ENCODE peak calls at places on chromosomes 1 and 21, in ten cellular contexts. One of them, this sample, is unnamed.

GRCh38 chr1:32989160-32989894 is 24.7 kb upstream of the RNF19B start:
- DNase-seq in GM03348: peak
- DNase-seq in GM20000: no peak
- DNase-seq in colonic mucosa: peak
- DNase-seq in stimulated activated CD4-positive, alpha-beta T cell treated with anti-CD3 and anti-CD28 coated beads, Interleukin-15, amount 100 ng/mL, for 24 hours: peak
- DNase-seq in GDM1: peak
- DNase-seq in stimulated activated naive B cell treated with anti-CD40 and anti-IgM and Interleukin-4, amounts not matched to agents 10 μg/mL and 1 μg/mL and 100 μg/mL, for 72 hours: peak
- DNase-seq in amniotic stem cell: peak
- DNase-seq in HL-60: peak
- DNase-seq in stimulated activated CD8-positive, alpha-beta memory T cell treated with anti-CD3 and anti-CD28 coated beads, Interleukin-4, amount 100 ng/mL, for 1 hour: no peak
- DNase-seq in this sample: peak

GRCh38 chr1:241972703-241973375 is 15.3 kb downstream of the BECN2 start:
- DNase-seq in stimulated activated CD4-positive, alpha-beta T cell treated with anti-CD3 and anti-CD28 coated beads, Interleukin-15, amount 100 ng/mL, for 24 hours: no peak
- DNase-seq in colonic mucosa: no peak
- DNase-seq in stimulated activated CD8-positive, alpha-beta memory T cell treated with anti-CD3 and anti-CD28 coated beads, Interleukin-4, amount 100 ng/mL, for 1 hour: no peak
- DNase-seq in GM03348: peak
- DNase-seq in stimulated activated naive B cell treated with anti-CD40 and anti-IgM and Interleukin-4, amounts not matched to agents 10 μg/mL and 1 μg/mL and 100 μg/mL, for 72 hours: no peak
- DNase-seq in GDM1: no peak
- DNase-seq in amniotic stem cell: no peak
- DNase-seq in GM20000: no peak
- DNase-seq in HL-60: no peak
- DNase-seq in this sample: no peak

GRCh38 chr1:235009074-235009473 is 119.6 kb downstream of the TOMM20 start:
- DNase-seq in GDM1: no peak
- DNase-seq in stimulated activated CD8-positive, alpha-beta memory T cell treated with anti-CD3 and anti-CD28 coated beads, Interleukin-4, amount 100 ng/mL, for 1 hour: no peak
- DNase-seq in amniotic stem cell: no peak
- DNase-seq in GM03348: no peak
- DNase-seq in stimulated activated CD4-positive, alpha-beta T cell treated with anti-CD3 and anti-CD28 coated beads, Interleukin-15, amount 100 ng/mL, for 24 hours: no peak
- DNase-seq in stimulated activated naive B cell treated with anti-CD40 and anti-IgM and Interleukin-4, amounts not matched to agents 10 μg/mL and 1 μg/mL and 100 μg/mL, for 72 hours: no peak
- DNase-seq in colonic mucosa: no peak
- DNase-seq in GM20000: no peak
- DNase-seq in HL-60: no peak
- DNase-seq in this sample: no peak

GRCh38 chr1:168134132-168135041 is 2.3 kb downstream of the GPR161 start:
- DNase-seq in GM03348: no peak
- DNase-seq in stimulated activated CD8-positive, alpha-beta memory T cell treated with anti-CD3 and anti-CD28 coated beads, Interleukin-4, amount 100 ng/mL, for 1 hour: no peak
- DNase-seq in HL-60: no peak
- DNase-seq in colonic mucosa: no peak
- DNase-seq in amniotic stem cell: no peak
- DNase-seq in GM20000: no peak
- DNase-seq in stimulated activated naive B cell treated with anti-CD40 and anti-IgM and Interleukin-4, amounts not matched to agents 10 μg/mL and 1 μg/mL and 100 μg/mL, for 72 hours: no peak
- DNase-seq in GDM1: no peak
- DNase-seq in stimulated activated CD4-positive, alpha-beta T cell treated with anti-CD3 and anti-CD28 coated beads, Interleukin-15, amount 100 ng/mL, for 24 hours: no peak
- DNase-seq in this sample: no peak

GRCh38 chr1:230982698-230983097 is 3.8 kb downstream of the ARV1 start:
- DNase-seq in colonic mucosa: no peak
- DNase-seq in HL-60: no peak
- DNase-seq in stimulated activated CD8-positive, alpha-beta memory T cell treated with anti-CD3 and anti-CD28 coated beads, Interleukin-4, amount 100 ng/mL, for 1 hour: no peak
- DNase-seq in GDM1: no peak
- DNase-seq in stimulated activated CD4-positive, alpha-beta T cell treated with anti-CD3 and anti-CD28 coated beads, Interleukin-15, amount 100 ng/mL, for 24 hours: no peak
- DNase-seq in GM20000: no peak
- DNase-seq in amniotic stem cell: no peak
- DNase-seq in GM03348: peak
- DNase-seq in stimulated activated naive B cell treated with anti-CD40 and anti-IgM and Interleukin-4, amounts not matched to agents 10 μg/mL and 1 μg/mL and 100 μg/mL, for 72 hours: no peak
- DNase-seq in this sample: no peak

GRCh38 chr1:94527447-94528031 is 14.0 kb downstream of the F3 start:
- DNase-seq in stimulated activated naive B cell treated with anti-CD40 and anti-IgM and Interleukin-4, amounts not matched to agents 10 μg/mL and 1 μg/mL and 100 μg/mL, for 72 hours: no peak
- DNase-seq in HL-60: no peak
- DNase-seq in stimulated activated CD8-positive, alpha-beta memory T cell treated with anti-CD3 and anti-CD28 coated beads, Interleukin-4, amount 100 ng/mL, for 1 hour: no peak
- DNase-seq in amniotic stem cell: no peak
- DNase-seq in stimulated activated CD4-positive, alpha-beta T cell treated with anti-CD3 and anti-CD28 coated beads, Interleukin-15, amount 100 ng/mL, for 24 hours: no peak
- DNase-seq in GM20000: no peak
- DNase-seq in GM03348: peak
- DNase-seq in colonic mucosa: no peak
- DNase-seq in GDM1: no peak
- DNase-seq in this sample: no peak

GRCh38 chr1:229620876-229621275 is 5.0 kb downstream of the TAF5L start:
- DNase-seq in stimulated activated naive B cell treated with anti-CD40 and anti-IgM and Interleukin-4, amounts not matched to agents 10 μg/mL and 1 μg/mL and 100 μg/mL, for 72 hours: no peak
- DNase-seq in stimulated activated CD4-positive, alpha-beta T cell treated with anti-CD3 and anti-CD28 coated beads, Interleukin-15, amount 100 ng/mL, for 24 hours: no peak
- DNase-seq in HL-60: peak
- DNase-seq in colonic mucosa: no peak
- DNase-seq in GM20000: no peak
- DNase-seq in GDM1: no peak
- DNase-seq in amniotic stem cell: no peak
- DNase-seq in stimulated activated CD8-positive, alpha-beta memory T cell treated with anti-CD3 and anti-CD28 coated beads, Interleukin-4, amount 100 ng/mL, for 1 hour: no peak
- DNase-seq in GM03348: peak
- DNase-seq in this sample: no peak

GRCh38 chr1:91804546-91805023 is 81.4 kb downstream of the TGFBR3 start:
- DNase-seq in stimulated activated naive B cell treated with anti-CD40 and anti-IgM and Interleukin-4, amounts not matched to agents 10 μg/mL and 1 μg/mL and 100 μg/mL, for 72 hours: no peak
- DNase-seq in GDM1: no peak
- DNase-seq in colonic mucosa: no peak
- DNase-seq in stimulated activated CD8-positive, alpha-beta memory T cell treated with anti-CD3 and anti-CD28 coated beads, Interleukin-4, amount 100 ng/mL, for 1 hour: peak
- DNase-seq in HL-60: no peak
- DNase-seq in amniotic stem cell: no peak
- DNase-seq in GM03348: no peak
- DNase-seq in stimulated activated CD4-positive, alpha-beta T cell treated with anti-CD3 and anti-CD28 coated beads, Interleukin-15, amount 100 ng/mL, for 24 hours: peak
- DNase-seq in GM20000: no peak
- DNase-seq in this sample: no peak

GRCh38 chr21:36344931-36345330 is 24.9 kb downstream of the MORC3 start:
- DNase-seq in HL-60: no peak
- DNase-seq in stimulated activated naive B cell treated with anti-CD40 and anti-IgM and Interleukin-4, amounts not matched to agents 10 μg/mL and 1 μg/mL and 100 μg/mL, for 72 hours: no peak
- DNase-seq in stimulated activated CD8-positive, alpha-beta memory T cell treated with anti-CD3 and anti-CD28 coated beads, Interleukin-4, amount 100 ng/mL, for 1 hour: no peak
- DNase-seq in stimulated activated CD4-positive, alpha-beta T cell treated with anti-CD3 and anti-CD28 coated beads, Interleukin-15, amount 100 ng/mL, for 24 hours: no peak
- DNase-seq in amniotic stem cell: no peak
- DNase-seq in GM20000: no peak
- DNase-seq in colonic mucosa: no peak
- DNase-seq in GM03348: no peak
- DNase-seq in GDM1: no peak
- DNase-seq in this sample: no peak

GRCh38 chr1:50279622-50280320 is 143.5 kb downstream of the DMRTA2 start:
- DNase-seq in amniotic stem cell: no peak
- DNase-seq in stimulated activated CD4-positive, alpha-beta T cell treated with anti-CD3 and anti-CD28 coated beads, Interleukin-15, amount 100 ng/mL, for 24 hours: no peak
- DNase-seq in stimulated activated CD8-positive, alpha-beta memory T cell treated with anti-CD3 and anti-CD28 coated beads, Interleukin-4, amount 100 ng/mL, for 1 hour: no peak
- DNase-seq in HL-60: no peak
- DNase-seq in colonic mucosa: no peak
- DNase-seq in stimulated activated naive B cell treated with anti-CD40 and anti-IgM and Interleukin-4, amounts not matched to agents 10 μg/mL and 1 μg/mL and 100 μg/mL, for 72 hours: no peak
- DNase-seq in GM20000: no peak
- DNase-seq in GDM1: no peak
- DNase-seq in GM03348: no peak
- DNase-seq in this sample: peak

GRCh38 chr1:212158912-212159796 is 123.6 kb downstream of the DTL start:
- DNase-seq in HL-60: no peak
- DNase-seq in GM20000: peak
- DNase-seq in GDM1: no peak
- DNase-seq in GM03348: no peak
- DNase-seq in stimulated activated naive B cell treated with anti-CD40 and anti-IgM and Interleukin-4, amounts not matched to agents 10 μg/mL and 1 μg/mL and 100 μg/mL, for 72 hours: no peak
- DNase-seq in amniotic stem cell: no peak
- DNase-seq in colonic mucosa: no peak
- DNase-seq in stimulated activated CD4-positive, alpha-beta T cell treated with anti-CD3 and anti-CD28 coated beads, Interleukin-15, amount 100 ng/mL, for 24 hours: no peak
- DNase-seq in stimulated activated CD8-positive, alpha-beta memory T cell treated with anti-CD3 and anti-CD28 coated beads, Interleukin-4, amount 100 ng/mL, for 1 hour: no peak
- DNase-seq in this sample: no peak

GRCh38 chr1:36730599-36730998 is 247.9 kb upstream of the CSF3R start:
- DNase-seq in HL-60: no peak
- DNase-seq in GDM1: no peak
- DNase-seq in amniotic stem cell: no peak
- DNase-seq in stimulated activated CD8-positive, alpha-beta memory T cell treated with anti-CD3 and anti-CD28 coated beads, Interleukin-4, amount 100 ng/mL, for 1 hour: no peak
- DNase-seq in colonic mucosa: no peak
- DNase-seq in GM03348: no peak
- DNase-seq in GM20000: no peak
- DNase-seq in stimulated activated CD4-positive, alpha-beta T cell treated with anti-CD3 and anti-CD28 coated beads, Interleukin-15, amount 100 ng/mL, for 24 hours: no peak
- DNase-seq in stimulated activated naive B cell treated with anti-CD40 and anti-IgM and Interleukin-4, amounts not matched to agents 10 μg/mL and 1 μg/mL and 100 μg/mL, for 72 hours: no peak
- DNase-seq in this sample: no peak